ENCODE peak calls at places on chromosomes 3 and 15, in five cellular contexts. One of them, this sample, is unnamed.

GRCh38 chr3:173066044-173066679 is 74.9 kb downstream of the SPATA16 start:
- DNase-seq in tibial nerve: no peak
- DNase-seq in mammary epithelial cell: no peak
- DNase-seq in SJSA1: peak; percentile 76
- DNase-seq in pancreas: no peak
- DNase-seq in this sample: no peak

GRCh38 chr3:38084019-38084968 is 45.3 kb downstream of the DLEC1 start:
- DNase-seq in tibial nerve: no peak
- DNase-seq in mammary epithelial cell: no peak
- DNase-seq in SJSA1: no peak
- DNase-seq in pancreas: peak; percentile 8
- DNase-seq in this sample: no peak

GRCh38 chr3:11910971-11911531 is 64.4 kb upstream of the TAMM41 start:
- DNase-seq in tibial nerve: no peak
- DNase-seq in mammary epithelial cell: no peak
- DNase-seq in SJSA1: no peak
- DNase-seq in pancreas: peak; percentile 48
- DNase-seq in this sample: no peak

GRCh38 chr3:178340523-178340922 is 195.7 kb upstream of the KCNMB2 start:
- DNase-seq in tibial nerve: no peak
- DNase-seq in mammary epithelial cell: no peak
- DNase-seq in SJSA1: no peak
- DNase-seq in pancreas: no peak
- DNase-seq in this sample: no peak

GRCh38 chr3:34626699-34627098 is 828.3 kb downstream of the PDCD6IP start:
- DNase-seq in tibial nerve: no peak
- DNase-seq in mammary epithelial cell: no peak
- DNase-seq in SJSA1: no peak
- DNase-seq in pancreas: no peak
- DNase-seq in this sample: no peak

GRCh38 chr3:179943097-179943880 is 93.4 kb downstream of the PEX5L start:
- DNase-seq in tibial nerve: no peak
- DNase-seq in mammary epithelial cell: no peak
- DNase-seq in SJSA1: no peak
- DNase-seq in pancreas: no peak
- DNase-seq in this sample: no peak

GRCh38 chr15:79778378-79778990 is 118.3 kb downstream of the MTHFS start:
- DNase-seq in tibial nerve: no peak
- DNase-seq in mammary epithelial cell: no peak
- DNase-seq in SJSA1: no peak
- DNase-seq in pancreas: no peak
- DNase-seq in this sample: no peak

GRCh38 chr3:134743006-134743405 is 52.1 kb upstream of the EPHB1 start:
- DNase-seq in tibial nerve: no peak
- DNase-seq in mammary epithelial cell: no peak
- DNase-seq in SJSA1: no peak
- DNase-seq in pancreas: no peak
- DNase-seq in this sample: no peak

GRCh38 chr3:186461141-186461540 is 83.0 kb downstream of the CRYGS start:
- DNase-seq in tibial nerve: no peak
- DNase-seq in mammary epithelial cell: peak; percentile 81
- DNase-seq in SJSA1: no peak
- DNase-seq in pancreas: no peak
- DNase-seq in this sample: no peak

GRCh38 chr3:172107403-172107802 is 68.0 kb downstream of the FNDC3B start:
- DNase-seq in tibial nerve: no peak
- DNase-seq in mammary epithelial cell: no peak
- DNase-seq in SJSA1: no peak
- DNase-seq in pancreas: no peak
- DNase-seq in this sample: no peak

GRCh38 chr3:105513042-105513441 is 146.3 kb downstream of the ALCAM start:
- DNase-seq in tibial nerve: no peak
- DNase-seq in mammary epithelial cell: peak; percentile 17
- DNase-seq in SJSA1: peak; percentile 44
- DNase-seq in pancreas: no peak
- DNase-seq in this sample: no peak

GRCh38 chr15:34132881-34133280 is 31.0 kb downstream of the PGBD4 start:
- DNase-seq in tibial nerve: no peak
- DNase-seq in mammary epithelial cell: no peak
- DNase-seq in SJSA1: no peak
- DNase-seq in pancreas: no peak
- DNase-seq in this sample: no peak

GRCh38 chr3:188520466-188520865 is 366.5 kb downstream of the LPP start:
- DNase-seq in tibial nerve: no peak
- DNase-seq in mammary epithelial cell: no peak
- DNase-seq in SJSA1: no peak
- DNase-seq in pancreas: no peak
- DNase-seq in this sample: no peak

GRCh38 chr15:71775857-71776256 is 34.5 kb upstream of the NR2E3 start:
- DNase-seq in tibial nerve: no peak
- DNase-seq in mammary epithelial cell: no peak
- DNase-seq in SJSA1: no peak
- DNase-seq in pancreas: no peak
- DNase-seq in this sample: no peak

GRCh38 chr3:58651268-58651667 is 15.3 kb downstream of the FAM3D start:
- DNase-seq in tibial nerve: no peak
- DNase-seq in mammary epithelial cell: no peak
- DNase-seq in SJSA1: no peak
- DNase-seq in pancreas: no peak
- DNase-seq in this sample: no peak

GRCh38 chr15:31502541-31503229 is 176.1 kb downstream of the KLF13 start:
- DNase-seq in tibial nerve: no peak
- DNase-seq in mammary epithelial cell: no peak
- DNase-seq in SJSA1: no peak
- DNase-seq in pancreas: no peak
- DNase-seq in this sample: no peak

DNA sequence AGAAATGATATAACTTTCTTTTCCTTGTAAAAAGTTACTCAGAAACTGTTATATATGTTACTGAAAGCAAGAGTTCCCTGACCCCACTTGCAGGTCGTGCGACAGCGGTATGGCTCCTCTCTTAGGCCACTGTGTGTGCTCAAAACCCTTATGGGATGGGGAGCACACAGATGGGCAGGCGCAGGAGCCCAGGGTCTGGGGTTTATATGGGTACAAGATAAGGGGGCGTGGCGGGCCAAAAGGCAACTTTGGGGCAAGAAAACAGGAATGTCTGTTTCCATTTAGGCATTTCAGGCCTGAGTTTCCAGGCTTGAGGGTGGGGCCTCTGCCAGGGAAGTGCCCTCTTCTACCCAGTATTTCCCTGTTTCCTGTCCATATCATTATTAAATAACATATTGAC is 736.5 kb downstream of the VGLL3 start:
- DNase-seq in tibial nerve: no peak
- DNase-seq in mammary epithelial cell: no peak
- DNase-seq in SJSA1: no peak
- DNase-seq in pancreas: no peak
- DNase-seq in this sample: no peak
- H3K4me3 ChIP-seq in tibial nerve: no peak overlapping the region
- H3K4me3 ChIP-seq in mammary epithelial cell: no peak overlapping the region
- H3K4me3 ChIP-seq in SJSA1: no peak overlapping the region
- H3K4me3 ChIP-seq in pancreas: no peak overlapping the region
- H3K4me3 ChIP-seq in this sample: no peak overlapping the region

GRCh38 chr3:83454353-83454752 is 1504.4 kb upstream of the CADM2 start:
- DNase-seq in tibial nerve: no peak
- DNase-seq in mammary epithelial cell: no peak
- DNase-seq in SJSA1: no peak
- DNase-seq in pancreas: no peak
- DNase-seq in this sample: no peak
- H3K4me1 ChIP-seq in tibial nerve: no peaks in the 10 kb centered on the region
- H3K4me1 ChIP-seq in mammary epithelial cell: no peaks in the 10 kb centered on the region
- H3K4me1 ChIP-seq in SJSA1: no peaks in the 10 kb centered on the region
- H3K4me1 ChIP-seq in pancreas: no peaks in the 10 kb centered on the region
- H3K4me1 ChIP-seq in this sample: no peaks in the 10 kb centered on the region

DNA sequence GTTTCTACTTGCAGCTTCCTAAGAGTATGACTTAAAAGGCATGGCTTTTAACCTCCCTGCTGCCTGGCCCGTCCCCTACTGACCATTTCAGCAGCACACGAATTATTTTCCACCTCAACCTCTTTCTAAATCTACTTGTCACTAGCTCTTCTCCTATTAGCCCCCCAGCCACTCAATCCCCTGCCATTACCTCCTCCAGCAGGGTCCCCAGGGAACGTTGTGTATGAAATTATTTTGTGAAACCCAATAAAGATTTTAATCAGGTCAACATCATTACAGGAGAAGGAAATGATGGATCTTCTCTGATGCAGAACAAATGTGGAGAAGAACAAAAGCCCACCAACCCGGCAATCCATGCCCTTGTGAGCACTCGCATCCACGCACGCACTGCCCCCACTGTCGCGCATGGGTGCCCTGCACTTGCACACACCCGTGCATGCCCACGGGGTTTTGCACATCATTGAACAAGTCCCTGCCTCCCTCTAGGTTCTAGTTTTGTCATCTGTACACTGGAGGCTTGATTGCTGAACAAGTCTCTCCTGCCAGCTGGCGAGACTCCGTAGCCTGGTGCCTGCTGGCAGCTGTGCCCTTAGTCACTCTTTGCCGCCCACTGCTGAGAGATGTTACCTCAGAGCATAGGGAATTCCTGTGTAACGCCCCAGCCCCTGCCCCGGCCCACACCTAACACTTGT is 51.6 kb downstream of the LINGO1 start:
- DNase-seq in tibial nerve: no peak
- DNase-seq in mammary epithelial cell: peak; percentile 19
- DNase-seq in SJSA1: no peak
- DNase-seq in pancreas: no peak
- DNase-seq in this sample: no peak
- H3K27ac ChIP-seq in tibial nerve: no peak overlapping the region
- H3K27ac ChIP-seq in mammary epithelial cell: no peak overlapping the region
- H3K27ac ChIP-seq in SJSA1: no peak overlapping the region
- H3K27ac ChIP-seq in pancreas: no peak overlapping the region
- H3K27ac ChIP-seq in this sample: no peak overlapping the region

GRCh38 chr3:10530241-10530640 is 24.9 kb upstream of the ATP2B2 start:
- DNase-seq in tibial nerve: no peak
- DNase-seq in mammary epithelial cell: no peak
- DNase-seq in SJSA1: peak; percentile 21
- DNase-seq in pancreas: no peak
- DNase-seq in this sample: peak; percentile 37
- H3K4me3 ChIP-seq in tibial nerve: no peak overlapping the region
- H3K4me3 ChIP-seq in mammary epithelial cell: no peak overlapping the region
- H3K4me3 ChIP-seq in SJSA1: no peak overlapping the region
- H3K4me3 ChIP-seq in pancreas: no peak overlapping the region
- H3K4me3 ChIP-seq in this sample: no peak overlapping the region

GRCh38 chr3:65952842-65953241 is 85.9 kb downstream of the MAGI1 start:
- DNase-seq in tibial nerve: no peak
- DNase-seq in mammary epithelial cell: no peak
- DNase-seq in SJSA1: no peak
- DNase-seq in pancreas: no peak
- DNase-seq in this sample: no peak
- H3K4me1 ChIP-seq in tibial nerve: peaks cover 20% of the 10 kb centered on the region
- H3K4me1 ChIP-seq in mammary epithelial cell: peaks cover 19% of the 10 kb centered on the region
- H3K4me1 ChIP-seq in SJSA1: peaks cover 65% of the 10 kb centered on the region
- H3K4me1 ChIP-seq in pancreas: peaks cover 33% of the 10 kb centered on the region
- H3K4me1 ChIP-seq in this sample: peaks cover 16% of the 10 kb centered on the region

GRCh38 chr15:29612701-29613100 is 209.6 kb downstream of the TJP1 start:
- DNase-seq in tibial nerve: no peak
- DNase-seq in mammary epithelial cell: no peak
- DNase-seq in SJSA1: no peak
- DNase-seq in pancreas: no peak
- DNase-seq in this sample: no peak
- H3K27ac ChIP-seq in tibial nerve: no peak overlapping the region
- H3K27ac ChIP-seq in mammary epithelial cell: no peak overlapping the region
- H3K27ac ChIP-seq in SJSA1: no peak overlapping the region
- H3K27ac ChIP-seq in pancreas: no peak overlapping the region
- H3K27ac ChIP-seq in this sample: no peak overlapping the region

GRCh38 chr3:147945968-147946519 is 536.9 kb downstream of the ZIC1 start:
- DNase-seq in tibial nerve: peak; percentile 30
- DNase-seq in mammary epithelial cell: peak; percentile 48
- DNase-seq in SJSA1: peak; percentile 72
- DNase-seq in pancreas: peak; percentile 36
- DNase-seq in this sample: no peak
- H3K4me3 ChIP-seq in tibial nerve: peak overlapping the region; percentile 31
- H3K4me3 ChIP-seq in mammary epithelial cell: no peak overlapping the region
- H3K4me3 ChIP-seq in SJSA1: peak overlapping the region; percentile 23
- H3K4me3 ChIP-seq in pancreas: peak overlapping the region; percentile 26
- H3K4me3 ChIP-seq in this sample: peak overlapping the region; percentile 24

GRCh38 chr3:56222866-56223265 is 245.4 kb downstream of the ERC2 start:
- DNase-seq in tibial nerve: no peak
- DNase-seq in mammary epithelial cell: no peak
- DNase-seq in SJSA1: no peak
- DNase-seq in pancreas: no peak
- DNase-seq in this sample: no peak
- H3K4me1 ChIP-seq in tibial nerve: no peaks in the 10 kb centered on the region
- H3K4me1 ChIP-seq in mammary epithelial cell: no peaks in the 10 kb centered on the region
- H3K4me1 ChIP-seq in SJSA1: no peaks in the 10 kb centered on the region
- H3K4me1 ChIP-seq in pancreas: no peaks in the 10 kb centered on the region
- H3K4me1 ChIP-seq in this sample: no peaks in the 10 kb centered on the region

GRCh38 chr3:194571491-194571941 is 61.7 kb downstream of the TMEM44 start:
- DNase-seq in tibial nerve: no peak
- DNase-seq in mammary epithelial cell: no peak
- DNase-seq in SJSA1: no peak
- DNase-seq in pancreas: no peak
- DNase-seq in this sample: no peak
- H3K27ac ChIP-seq in tibial nerve: peak overlapping the region; percentile 79
- H3K27ac ChIP-seq in mammary epithelial cell: no peak overlapping the region
- H3K27ac ChIP-seq in SJSA1: peak overlapping the region; percentile 79
- H3K27ac ChIP-seq in pancreas: peak overlapping the region; percentile 57
- H3K27ac ChIP-seq in this sample: peak overlapping the region; percentile 89